ENCODE peak calls at places on chromosomes 11 and 22, in five cellular contexts. M is MM.1S, T is IMR-90, R is colonic mucosa, U is fibroblast of lung. V is an unnamed sample. For H3K9me3, the result is how much of the 10 kb centered on the place peaks cover.

GRCh38 chr11:67627788-67628624 is 1.7 kb downstream of the NUDT8 start:
- DNase-seq in M (no peak), T (no peak), R (peak), U (no peak), V (no peak)

GRCh38 chr11:111777094-111778046 is 11.2 kb upstream of the PPP2R1B start:
- DNase-seq in M (peak), T (peak), R (peak), U (peak), V (peak)

GRCh38 chr11:3104961-3105790 is 48.0 kb upstream of the CARS1 start:
- DNase-seq in M (no peak), T (no peak), R (peak), U (no peak), V (no peak)

GRCh38 chr11:10122337-10123197 is 171.5 kb downstream of the SBF2 start:
- DNase-seq in M (no peak), T (peak), R (no peak), U (peak), V (no peak)

GRCh38 chr11:13207665-13208594 is 69.7 kb upstream of the BMAL1 start:
- DNase-seq in M (peak), T (peak), R (peak), U (peak), V (peak)

GRCh38 chr11:41861791-41862190 is 402.3 kb upstream of the LRRC4C start:
- DNase-seq in M (no peak), T (no peak), R (no peak), U (no peak), V (no peak)

GRCh38 chr11:64996710-64997380 is at the start of gene BATF2:
- DNase-seq in M (no peak), T (peak), R (peak), U (peak), V (peak)

GRCh38 chr11:12606597-12606996 is 67.6 kb upstream of the TEAD1 start:
- DNase-seq in M (no peak), T (peak), R (no peak), U (peak), V (no peak)

GRCh38 chr11:93477684-93478234 is 65.4 kb downstream of the SMCO4 start:
- DNase-seq in M (no peak), T (peak), R (no peak), U (peak), V (no peak)

GRCh38 chr11:92810423-92810822 is 159.0 kb upstream of the MTNR1B start:
- DNase-seq in M (no peak), T (no peak), R (no peak), U (no peak), V (no peak)

GRCh38 chr11:122101625-122102291 is 14.3 kb downstream of the BLID start:
- DNase-seq in M (no peak), T (peak), R (peak), U (peak), V (peak)

GRCh38 chr11:71201231-71201630 is 51.1 kb downstream of the SHANK2 start:
- DNase-seq in M (no peak), T (no peak), R (no peak), U (no peak), V (no peak)

GRCh38 chr11:71200761-71201160 is 51.6 kb downstream of the SHANK2 start:
- DNase-seq in M (no peak), T (no peak), R (no peak), U (no peak), V (no peak)

GRCh38 chr11:71202598-71202944 is 49.8 kb downstream of the SHANK2 start:
- DNase-seq in M (no peak), T (no peak), R (no peak), U (no peak), V (no peak)

GRCh38 chr11:71202966-71203365 is 49.4 kb downstream of the SHANK2 start:
- DNase-seq in M (no peak), T (no peak), R (no peak), U (no peak), V (no peak)

GRCh38 chr11:71201936-71202597 is 50.3 kb downstream of the SHANK2 start:
- DNase-seq in M (no peak), T (no peak), R (no peak), U (no peak), V (no peak)
- H3K9me3 ChIP-seq in M (under half), T (under half), R (under half), U (under half), V (under half)

GRCh38 chr11:54927704-54928103 is 221.1 kb downstream of the OR4A5 start:
- DNase-seq in M (no peak), T (no peak), R (no peak), U (no peak), V (no peak)

GRCh38 chr11:54930930-54931329 is 224.3 kb downstream of the OR4A5 start:
- DNase-seq in M (no peak), T (no peak), R (no peak), U (no peak), V (no peak)
- H3K9me3 ChIP-seq in M (under half), T (under half), R (under half), U (under half), V (under half)

GRCh38 chr11:96319901-96320656 is 22.9 kb downstream of the MAML2 start:
- DNase-seq in M (no peak), T (no peak), R (no peak), U (no peak), V (no peak)
- H3K9me3 ChIP-seq in M (under half), T (under half), R (under half), U (under half), V (under half)

GRCh38 chr11:78408619-78409018 is 9.0 kb downstream of the GAB2 start:
- DNase-seq in M (no peak), T (no peak), R (no peak), U (no peak), V (no peak)
- H3K9me3 ChIP-seq in M (under half), T (under half), R (under half), U (under half), V (under half)

GRCh38 chr11:55707029-55707428 is 45.0 kb downstream of the OR4C6 start:
- DNase-seq in M (peak), T (peak), R (no peak), U (peak), V (no peak)
- H3K9me3 ChIP-seq in M (under half), T (under half), R (under half), U (under half), V (under half)

GRCh38 chr11:44708523-44709280 is 18.1 kb upstream of the TSPAN18 start:
- DNase-seq in M (no peak), T (no peak), R (no peak), U (peak), V (no peak)
- H3K9me3 ChIP-seq in M (under half), T (under half), R (under half), U (under half), V (under half)

GRCh38 chr22:48153726-48154125 is 1391.3 kb downstream of the TBC1D22A start:
- DNase-seq in M (no peak), T (no peak), R (peak), U (no peak), V (no peak)

GRCh38 chr22:48152916-48153315 is 1390.5 kb downstream of the TBC1D22A start:
- DNase-seq in M (no peak), T (no peak), R (no peak), U (no peak), V (no peak)

GRCh38 chr22:48155446-48155845 is 1393.0 kb downstream of the TBC1D22A start:
- DNase-seq in M (no peak), T (no peak), R (no peak), U (no peak), V (no peak)

GRCh38 chr22:48154943-48155240 is 1392.4 kb downstream of the TBC1D22A start:
- DNase-seq in M (no peak), T (no peak), R (no peak), U (no peak), V (no peak)

GRCh38 chr22:48154169-48154942 is 1391.9 kb downstream of the TBC1D22A start:
- DNase-seq in M (no peak), T (no peak), R (no peak), U (no peak), V (no peak)
- H3K9me3 ChIP-seq in M (under half), T (half or more), R (under half), U (under half), V (under half)

DNA sequence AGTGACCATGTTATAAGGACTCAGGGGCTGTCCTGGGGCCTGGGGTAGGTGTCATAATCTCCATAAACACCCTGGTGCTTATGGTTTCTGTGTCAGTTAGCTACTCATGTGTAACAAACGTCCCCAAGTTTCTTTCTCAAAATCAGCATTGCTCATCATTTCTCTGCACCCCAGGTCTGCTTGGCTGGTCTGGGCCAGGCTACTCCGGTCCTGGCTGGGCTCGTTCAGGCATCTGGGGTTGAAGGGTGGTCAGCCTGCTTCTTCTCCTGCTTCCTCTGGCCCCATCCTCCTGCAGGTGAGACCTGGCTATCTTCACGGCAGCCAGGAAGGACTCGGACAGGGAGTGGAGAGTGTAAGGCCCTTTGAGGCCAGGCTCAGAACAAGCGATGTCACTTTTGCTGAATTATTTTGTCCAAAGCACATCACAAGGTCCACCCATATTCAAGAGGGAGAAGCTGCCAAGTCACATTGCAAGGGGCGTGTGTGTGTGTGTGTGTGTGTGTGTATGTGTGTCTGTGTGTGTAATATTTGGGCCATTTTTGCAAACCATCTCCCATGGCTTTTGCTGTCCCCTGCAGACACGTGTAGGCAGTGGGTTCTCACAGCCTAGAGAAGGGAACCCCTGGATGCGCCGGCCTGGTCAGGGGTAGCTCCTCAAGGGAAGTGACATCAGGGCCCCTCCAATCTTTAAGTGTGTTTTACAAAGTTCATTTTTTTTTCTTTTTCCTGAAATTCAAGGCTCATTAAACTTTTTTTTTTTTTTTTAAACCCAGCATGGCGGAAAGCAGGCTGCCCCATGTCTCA is 535.8 kb downstream of the TBC1D22A start:
- DNase-seq in M (no peak), T (no peak), R (no peak), U (no peak), V (no peak)
- H3K9me3 ChIP-seq in M (under half), T (under half), R (under half), U (under half), V (under half)

GRCh38 chr11:99911116-99911515 is 776.0 kb upstream of the ARHGAP42 start:
- DNase-seq in M (no peak), T (no peak), R (no peak), U (no peak), V (no peak)

GRCh38 chr11:99918761-99919160 is 768.3 kb upstream of the ARHGAP42 start:
- DNase-seq in M (no peak), T (no peak), R (no peak), U (no peak), V (no peak)

GRCh38 chr11:99920956-99921355 is 766.1 kb upstream of the ARHGAP42 start:
- DNase-seq in M (no peak), T (no peak), R (no peak), U (peak), V (no peak)

DNA sequence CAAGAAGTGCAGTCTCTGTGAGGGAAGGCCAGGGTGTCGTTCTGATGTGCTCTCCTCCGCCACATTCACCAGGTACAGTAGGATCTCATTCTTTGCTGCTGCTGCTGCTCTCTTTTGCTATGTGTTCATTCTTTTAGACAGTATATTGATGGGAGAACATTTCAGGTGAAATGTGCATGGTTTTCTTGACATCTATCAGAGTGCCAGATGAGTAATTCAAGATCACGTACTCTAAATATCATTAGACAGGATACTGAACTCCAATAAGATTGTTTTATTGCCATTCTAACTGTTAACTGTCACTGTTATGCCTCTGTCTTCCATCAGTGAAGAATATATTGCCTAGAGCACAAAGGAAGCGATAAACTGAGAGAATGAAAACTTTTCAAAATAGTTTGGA is 771.0 kb upstream of the ARHGAP42 start:
- DNase-seq in M (no peak), T (no peak), R (no peak), U (no peak), V (no peak)
- H3K9me3 ChIP-seq in M (under half), T (under half), R (under half), U (under half), V (under half)

GRCh38 chr22:19331474-19331873 is 40.0 kb upstream of the CLTCL1 start:
- DNase-seq in M (no peak), T (no peak), R (no peak), U (no peak), V (no peak)

GRCh38 chr22:19331975-19332374 is 40.5 kb upstream of the CLTCL1 start:
- DNase-seq in M (no peak), T (no peak), R (no peak), U (no peak), V (no peak)

GRCh38 chr22:19329454-19329853 is 37.9 kb upstream of the CLTCL1 start:
- DNase-seq in M (no peak), T (no peak), R (no peak), U (no peak), V (no peak)

GRCh38 chr22:19336133-19337075 is 44.9 kb upstream of the CLTCL1 start:
- DNase-seq in M (no peak), T (no peak), R (peak), U (no peak), V (no peak)

DNA sequence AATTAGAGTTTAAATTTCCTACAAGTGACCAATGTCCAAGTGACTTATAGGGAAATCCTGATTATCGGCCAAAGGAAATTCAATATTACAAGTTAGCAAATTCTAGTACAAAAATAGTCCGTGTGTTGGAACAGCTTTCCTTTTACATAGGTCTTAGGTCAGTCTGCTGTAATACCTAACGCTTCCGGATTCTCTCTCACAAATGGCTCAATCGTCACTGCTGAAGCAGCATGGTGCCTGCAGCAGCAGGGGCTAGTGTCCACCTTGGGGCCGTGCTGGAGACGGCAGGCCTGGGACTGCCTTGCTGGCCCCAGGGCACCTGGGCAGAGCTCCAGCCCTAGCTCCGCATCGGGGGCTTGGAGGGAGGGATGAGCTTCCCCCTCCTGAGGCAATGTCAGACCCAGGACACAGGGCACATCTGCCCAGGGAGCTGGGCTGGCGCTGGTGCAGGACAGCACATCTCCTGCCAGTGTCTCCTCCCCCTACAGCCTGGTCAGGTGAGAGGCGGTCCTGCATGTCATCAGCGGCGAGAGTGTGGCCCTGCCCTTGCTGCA is 39.4 kb upstream of the CLTCL1 start:
- DNase-seq in M (no peak), T (no peak), R (no peak), U (no peak), V (no peak)
- H3K9me3 ChIP-seq in M (under half), T (under half), R (under half), U (under half), V (under half)